ENCODE peak calls at places on chromosomes 1 and 21, in ten cellular contexts. One of them, this sample, is unnamed.

GRCh38 chr1:66996018-66996682 is 57.8 kb downstream of the SLC35D1 start:
- DNase-seq in astrocyte of the hippocampus: peak
- DNase-seq in Right ventricle myocardium superior: no peak
- DNase-seq in G401: peak
- DNase-seq in stimulated activated naive CD8-positive, alpha-beta T cell treated with anti-CD3 and anti-CD28 coated beads, Interleukin-15, Interleukin-2, amounts not matched to agents 100 U/mL and 50 U/mL, for 24 hours: peak
- DNase-seq in brain microvascular endothelial cell: peak
- DNase-seq in GF-D8: peak
- DNase-seq in mucosa of descending colon: peak
- DNase-seq in CD4-positive, alpha-beta T cell: peak
- DNase-seq in activated CD4-positive, alpha-beta T cell treated with anti-CD3 and anti-CD28 coated beads, Interleukin-2, amount 50 U/mL, for 24 hours: peak
- DNase-seq in this sample: peak

GRCh38 chr1:113780363-113781146 is 21.3 kb upstream of the PHTF1 start:
- DNase-seq in astrocyte of the hippocampus: peak
- DNase-seq in Right ventricle myocardium superior: no peak
- DNase-seq in G401: peak
- DNase-seq in stimulated activated naive CD8-positive, alpha-beta T cell treated with anti-CD3 and anti-CD28 coated beads, Interleukin-15, Interleukin-2, amounts not matched to agents 100 U/mL and 50 U/mL, for 24 hours: no peak
- DNase-seq in brain microvascular endothelial cell: no peak
- DNase-seq in GF-D8: peak
- DNase-seq in mucosa of descending colon: no peak
- DNase-seq in CD4-positive, alpha-beta T cell: no peak
- DNase-seq in activated CD4-positive, alpha-beta T cell treated with anti-CD3 and anti-CD28 coated beads, Interleukin-2, amount 50 U/mL, for 24 hours: no peak
- DNase-seq in this sample: no peak

GRCh38 chr1:64043328-64043727 is 160.1 kb upstream of the UBE2U start:
- DNase-seq in astrocyte of the hippocampus: peak
- DNase-seq in Right ventricle myocardium superior: no peak
- DNase-seq in G401: no peak
- DNase-seq in stimulated activated naive CD8-positive, alpha-beta T cell treated with anti-CD3 and anti-CD28 coated beads, Interleukin-15, Interleukin-2, amounts not matched to agents 100 U/mL and 50 U/mL, for 24 hours: no peak
- DNase-seq in brain microvascular endothelial cell: peak
- DNase-seq in GF-D8: no peak
- DNase-seq in mucosa of descending colon: no peak
- DNase-seq in CD4-positive, alpha-beta T cell: no peak
- DNase-seq in activated CD4-positive, alpha-beta T cell treated with anti-CD3 and anti-CD28 coated beads, Interleukin-2, amount 50 U/mL, for 24 hours: no peak
- DNase-seq in this sample: no peak

GRCh38 chr1:6866825-6867224 is 81.6 kb downstream of the CAMTA1 start:
- DNase-seq in astrocyte of the hippocampus: peak
- DNase-seq in Right ventricle myocardium superior: no peak
- DNase-seq in G401: no peak
- DNase-seq in stimulated activated naive CD8-positive, alpha-beta T cell treated with anti-CD3 and anti-CD28 coated beads, Interleukin-15, Interleukin-2, amounts not matched to agents 100 U/mL and 50 U/mL, for 24 hours: no peak
- DNase-seq in brain microvascular endothelial cell: no peak
- DNase-seq in GF-D8: no peak
- DNase-seq in mucosa of descending colon: no peak
- DNase-seq in CD4-positive, alpha-beta T cell: no peak
- DNase-seq in activated CD4-positive, alpha-beta T cell treated with anti-CD3 and anti-CD28 coated beads, Interleukin-2, amount 50 U/mL, for 24 hours: no peak
- DNase-seq in this sample: no peak

GRCh38 chr1:38598118-38598517 is 261.5 kb downstream of the RRAGC start:
- DNase-seq in astrocyte of the hippocampus: no peak
- DNase-seq in Right ventricle myocardium superior: no peak
- DNase-seq in G401: no peak
- DNase-seq in stimulated activated naive CD8-positive, alpha-beta T cell treated with anti-CD3 and anti-CD28 coated beads, Interleukin-15, Interleukin-2, amounts not matched to agents 100 U/mL and 50 U/mL, for 24 hours: no peak
- DNase-seq in brain microvascular endothelial cell: no peak
- DNase-seq in GF-D8: no peak
- DNase-seq in mucosa of descending colon: no peak
- DNase-seq in CD4-positive, alpha-beta T cell: no peak
- DNase-seq in activated CD4-positive, alpha-beta T cell treated with anti-CD3 and anti-CD28 coated beads, Interleukin-2, amount 50 U/mL, for 24 hours: no peak
- DNase-seq in this sample: no peak

GRCh38 chr1:42845866-42846256 is 552 bp upstream of the ZNF691 start:
- DNase-seq in astrocyte of the hippocampus: no peak
- DNase-seq in Right ventricle myocardium superior: no peak
- DNase-seq in G401: no peak
- DNase-seq in stimulated activated naive CD8-positive, alpha-beta T cell treated with anti-CD3 and anti-CD28 coated beads, Interleukin-15, Interleukin-2, amounts not matched to agents 100 U/mL and 50 U/mL, for 24 hours: peak
- DNase-seq in brain microvascular endothelial cell: no peak
- DNase-seq in GF-D8: no peak
- DNase-seq in mucosa of descending colon: no peak
- DNase-seq in CD4-positive, alpha-beta T cell: no peak
- DNase-seq in activated CD4-positive, alpha-beta T cell treated with anti-CD3 and anti-CD28 coated beads, Interleukin-2, amount 50 U/mL, for 24 hours: no peak
- DNase-seq in this sample: no peak

GRCh38 chr1:26225033-26225831 is 8.8 kb upstream of the CEP85 start:
- DNase-seq in astrocyte of the hippocampus: peak
- DNase-seq in Right ventricle myocardium superior: peak
- DNase-seq in G401: peak
- DNase-seq in stimulated activated naive CD8-positive, alpha-beta T cell treated with anti-CD3 and anti-CD28 coated beads, Interleukin-15, Interleukin-2, amounts not matched to agents 100 U/mL and 50 U/mL, for 24 hours: peak
- DNase-seq in brain microvascular endothelial cell: peak
- DNase-seq in GF-D8: no peak
- DNase-seq in mucosa of descending colon: peak
- DNase-seq in CD4-positive, alpha-beta T cell: peak
- DNase-seq in activated CD4-positive, alpha-beta T cell treated with anti-CD3 and anti-CD28 coated beads, Interleukin-2, amount 50 U/mL, for 24 hours: no peak
- DNase-seq in this sample: peak

GRCh38 chr21:39153373-39153772 is 29.9 kb downstream of the PSMG1 start:
- DNase-seq in astrocyte of the hippocampus: no peak
- DNase-seq in Right ventricle myocardium superior: no peak
- DNase-seq in G401: no peak
- DNase-seq in stimulated activated naive CD8-positive, alpha-beta T cell treated with anti-CD3 and anti-CD28 coated beads, Interleukin-15, Interleukin-2, amounts not matched to agents 100 U/mL and 50 U/mL, for 24 hours: no peak
- DNase-seq in brain microvascular endothelial cell: no peak
- DNase-seq in GF-D8: no peak
- DNase-seq in mucosa of descending colon: no peak
- DNase-seq in CD4-positive, alpha-beta T cell: no peak
- DNase-seq in activated CD4-positive, alpha-beta T cell treated with anti-CD3 and anti-CD28 coated beads, Interleukin-2, amount 50 U/mL, for 24 hours: no peak
- DNase-seq in this sample: no peak

GRCh38 chr1:37601441-37601840 is 5.7 kb upstream of the GNL2 start:
- DNase-seq in astrocyte of the hippocampus: no peak
- DNase-seq in Right ventricle myocardium superior: no peak
- DNase-seq in G401: no peak
- DNase-seq in stimulated activated naive CD8-positive, alpha-beta T cell treated with anti-CD3 and anti-CD28 coated beads, Interleukin-15, Interleukin-2, amounts not matched to agents 100 U/mL and 50 U/mL, for 24 hours: no peak
- DNase-seq in brain microvascular endothelial cell: no peak
- DNase-seq in GF-D8: no peak
- DNase-seq in mucosa of descending colon: no peak
- DNase-seq in CD4-positive, alpha-beta T cell: no peak
- DNase-seq in activated CD4-positive, alpha-beta T cell treated with anti-CD3 and anti-CD28 coated beads, Interleukin-2, amount 50 U/mL, for 24 hours: no peak
- DNase-seq in this sample: no peak

GRCh38 chr1:51998007-51998406 is 7.5 kb upstream of the RAB3B start:
- DNase-seq in astrocyte of the hippocampus: no peak
- DNase-seq in Right ventricle myocardium superior: no peak
- DNase-seq in G401: no peak
- DNase-seq in stimulated activated naive CD8-positive, alpha-beta T cell treated with anti-CD3 and anti-CD28 coated beads, Interleukin-15, Interleukin-2, amounts not matched to agents 100 U/mL and 50 U/mL, for 24 hours: no peak
- DNase-seq in brain microvascular endothelial cell: no peak
- DNase-seq in GF-D8: no peak
- DNase-seq in mucosa of descending colon: no peak
- DNase-seq in CD4-positive, alpha-beta T cell: no peak
- DNase-seq in activated CD4-positive, alpha-beta T cell treated with anti-CD3 and anti-CD28 coated beads, Interleukin-2, amount 50 U/mL, for 24 hours: no peak
- DNase-seq in this sample: no peak

GRCh38 chr1:229284887-229285286 is 14.0 kb downstream of the RAB4A start:
- DNase-seq in astrocyte of the hippocampus: no peak
- DNase-seq in Right ventricle myocardium superior: no peak
- DNase-seq in G401: no peak
- DNase-seq in stimulated activated naive CD8-positive, alpha-beta T cell treated with anti-CD3 and anti-CD28 coated beads, Interleukin-15, Interleukin-2, amounts not matched to agents 100 U/mL and 50 U/mL, for 24 hours: no peak
- DNase-seq in brain microvascular endothelial cell: no peak
- DNase-seq in GF-D8: no peak
- DNase-seq in mucosa of descending colon: no peak
- DNase-seq in CD4-positive, alpha-beta T cell: no peak
- DNase-seq in activated CD4-positive, alpha-beta T cell treated with anti-CD3 and anti-CD28 coated beads, Interleukin-2, amount 50 U/mL, for 24 hours: no peak
- DNase-seq in this sample: no peak

GRCh38 chr1:192445849-192446489 is 129.2 kb downstream of the RGS21 start:
- DNase-seq in astrocyte of the hippocampus: peak
- DNase-seq in Right ventricle myocardium superior: no peak
- DNase-seq in G401: peak
- DNase-seq in stimulated activated naive CD8-positive, alpha-beta T cell treated with anti-CD3 and anti-CD28 coated beads, Interleukin-15, Interleukin-2, amounts not matched to agents 100 U/mL and 50 U/mL, for 24 hours: peak
- DNase-seq in brain microvascular endothelial cell: peak
- DNase-seq in GF-D8: no peak
- DNase-seq in mucosa of descending colon: peak
- DNase-seq in CD4-positive, alpha-beta T cell: peak
- DNase-seq in activated CD4-positive, alpha-beta T cell treated with anti-CD3 and anti-CD28 coated beads, Interleukin-2, amount 50 U/mL, for 24 hours: peak
- DNase-seq in this sample: peak

GRCh38 chr1:150730130-150730721 is 9.5 kb upstream of the HORMAD1 start:
- DNase-seq in astrocyte of the hippocampus: no peak
- DNase-seq in Right ventricle myocardium superior: no peak
- DNase-seq in G401: no peak
- DNase-seq in stimulated activated naive CD8-positive, alpha-beta T cell treated with anti-CD3 and anti-CD28 coated beads, Interleukin-15, Interleukin-2, amounts not matched to agents 100 U/mL and 50 U/mL, for 24 hours: no peak
- DNase-seq in brain microvascular endothelial cell: no peak
- DNase-seq in GF-D8: peak
- DNase-seq in mucosa of descending colon: no peak
- DNase-seq in CD4-positive, alpha-beta T cell: no peak
- DNase-seq in activated CD4-positive, alpha-beta T cell treated with anti-CD3 and anti-CD28 coated beads, Interleukin-2, amount 50 U/mL, for 24 hours: no peak
- DNase-seq in this sample: no peak

GRCh38 chr1:155321577-155322497 is 1.1 kb downstream of the RUSC1 start:
- DNase-seq in astrocyte of the hippocampus: peak
- DNase-seq in Right ventricle myocardium superior: peak
- DNase-seq in G401: peak
- DNase-seq in stimulated activated naive CD8-positive, alpha-beta T cell treated with anti-CD3 and anti-CD28 coated beads, Interleukin-15, Interleukin-2, amounts not matched to agents 100 U/mL and 50 U/mL, for 24 hours: peak
- DNase-seq in brain microvascular endothelial cell: no peak
- DNase-seq in GF-D8: no peak
- DNase-seq in mucosa of descending colon: no peak
- DNase-seq in CD4-positive, alpha-beta T cell: no peak
- DNase-seq in activated CD4-positive, alpha-beta T cell treated with anti-CD3 and anti-CD28 coated beads, Interleukin-2, amount 50 U/mL, for 24 hours: no peak
- DNase-seq in this sample: no peak

GRCh38 chr1:191615422-191615821 is 542.8 kb upstream of the RGS18 start:
- DNase-seq in astrocyte of the hippocampus: no peak
- DNase-seq in Right ventricle myocardium superior: no peak
- DNase-seq in G401: no peak
- DNase-seq in stimulated activated naive CD8-positive, alpha-beta T cell treated with anti-CD3 and anti-CD28 coated beads, Interleukin-15, Interleukin-2, amounts not matched to agents 100 U/mL and 50 U/mL, for 24 hours: no peak
- DNase-seq in brain microvascular endothelial cell: no peak
- DNase-seq in GF-D8: no peak
- DNase-seq in mucosa of descending colon: no peak
- DNase-seq in CD4-positive, alpha-beta T cell: no peak
- DNase-seq in activated CD4-positive, alpha-beta T cell treated with anti-CD3 and anti-CD28 coated beads, Interleukin-2, amount 50 U/mL, for 24 hours: no peak
- DNase-seq in this sample: no peak

GRCh38 chr1:155379180-155379876 is 58.6 kb downstream of the RUSC1 start:
- DNase-seq in astrocyte of the hippocampus: peak
- DNase-seq in Right ventricle myocardium superior: no peak
- DNase-seq in G401: peak
- DNase-seq in stimulated activated naive CD8-positive, alpha-beta T cell treated with anti-CD3 and anti-CD28 coated beads, Interleukin-15, Interleukin-2, amounts not matched to agents 100 U/mL and 50 U/mL, for 24 hours: no peak
- DNase-seq in brain microvascular endothelial cell: peak
- DNase-seq in GF-D8: no peak
- DNase-seq in mucosa of descending colon: no peak
- DNase-seq in CD4-positive, alpha-beta T cell: no peak
- DNase-seq in activated CD4-positive, alpha-beta T cell treated with anti-CD3 and anti-CD28 coated beads, Interleukin-2, amount 50 U/mL, for 24 hours: no peak
- DNase-seq in this sample: no peak

GRCh38 chr1:6256640-6257039 is 4.3 kb downstream of the GPR153 start:
- DNase-seq in astrocyte of the hippocampus: no peak
- DNase-seq in Right ventricle myocardium superior: no peak
- DNase-seq in G401: no peak
- DNase-seq in stimulated activated naive CD8-positive, alpha-beta T cell treated with anti-CD3 and anti-CD28 coated beads, Interleukin-15, Interleukin-2, amounts not matched to agents 100 U/mL and 50 U/mL, for 24 hours: no peak
- DNase-seq in brain microvascular endothelial cell: no peak
- DNase-seq in GF-D8: no peak
- DNase-seq in mucosa of descending colon: no peak
- DNase-seq in CD4-positive, alpha-beta T cell: no peak
- DNase-seq in activated CD4-positive, alpha-beta T cell treated with anti-CD3 and anti-CD28 coated beads, Interleukin-2, amount 50 U/mL, for 24 hours: no peak
- DNase-seq in this sample: no peak

GRCh38 chr1:9086060-9086459 is 16.6 kb upstream of the SLC2A5 start:
- DNase-seq in astrocyte of the hippocampus: no peak
- DNase-seq in Right ventricle myocardium superior: no peak
- DNase-seq in G401: no peak
- DNase-seq in stimulated activated naive CD8-positive, alpha-beta T cell treated with anti-CD3 and anti-CD28 coated beads, Interleukin-15, Interleukin-2, amounts not matched to agents 100 U/mL and 50 U/mL, for 24 hours: no peak
- DNase-seq in brain microvascular endothelial cell: no peak
- DNase-seq in GF-D8: no peak
- DNase-seq in mucosa of descending colon: no peak
- DNase-seq in CD4-positive, alpha-beta T cell: no peak
- DNase-seq in activated CD4-positive, alpha-beta T cell treated with anti-CD3 and anti-CD28 coated beads, Interleukin-2, amount 50 U/mL, for 24 hours: no peak
- DNase-seq in this sample: no peak

GRCh38 chr1:165828103-165828558 is 717 bp downstream of the UCK2 start:
- DNase-seq in astrocyte of the hippocampus: peak
- DNase-seq in Right ventricle myocardium superior: peak
- DNase-seq in G401: peak
- DNase-seq in stimulated activated naive CD8-positive, alpha-beta T cell treated with anti-CD3 and anti-CD28 coated beads, Interleukin-15, Interleukin-2, amounts not matched to agents 100 U/mL and 50 U/mL, for 24 hours: peak
- DNase-seq in brain microvascular endothelial cell: no peak
- DNase-seq in GF-D8: peak
- DNase-seq in mucosa of descending colon: peak
- DNase-seq in CD4-positive, alpha-beta T cell: no peak
- DNase-seq in activated CD4-positive, alpha-beta T cell treated with anti-CD3 and anti-CD28 coated beads, Interleukin-2, amount 50 U/mL, for 24 hours: peak
- DNase-seq in this sample: peak

GRCh38 chr1:153617677-153618076 is 1.6 kb upstream of the S100A14 start:
- DNase-seq in astrocyte of the hippocampus: peak
- DNase-seq in Right ventricle myocardium superior: no peak
- DNase-seq in G401: no peak
- DNase-seq in stimulated activated naive CD8-positive, alpha-beta T cell treated with anti-CD3 and anti-CD28 coated beads, Interleukin-15, Interleukin-2, amounts not matched to agents 100 U/mL and 50 U/mL, for 24 hours: peak
- DNase-seq in brain microvascular endothelial cell: no peak
- DNase-seq in GF-D8: no peak
- DNase-seq in mucosa of descending colon: peak
- DNase-seq in CD4-positive, alpha-beta T cell: peak
- DNase-seq in activated CD4-positive, alpha-beta T cell treated with anti-CD3 and anti-CD28 coated beads, Interleukin-2, amount 50 U/mL, for 24 hours: no peak
- DNase-seq in this sample: peak

GRCh38 chr1:203263496-203263895 is 34.0 kb upstream of the CHIT1 start:
- DNase-seq in astrocyte of the hippocampus: no peak
- DNase-seq in Right ventricle myocardium superior: no peak
- DNase-seq in G401: no peak
- DNase-seq in stimulated activated naive CD8-positive, alpha-beta T cell treated with anti-CD3 and anti-CD28 coated beads, Interleukin-15, Interleukin-2, amounts not matched to agents 100 U/mL and 50 U/mL, for 24 hours: no peak
- DNase-seq in brain microvascular endothelial cell: no peak
- DNase-seq in GF-D8: no peak
- DNase-seq in mucosa of descending colon: no peak
- DNase-seq in CD4-positive, alpha-beta T cell: no peak
- DNase-seq in activated CD4-positive, alpha-beta T cell treated with anti-CD3 and anti-CD28 coated beads, Interleukin-2, amount 50 U/mL, for 24 hours: no peak
- DNase-seq in this sample: no peak

GRCh38 chr1:192678099-192678498 is 42.2 kb downstream of the RGS13 start:
- DNase-seq in astrocyte of the hippocampus: no peak
- DNase-seq in Right ventricle myocardium superior: no peak
- DNase-seq in G401: no peak
- DNase-seq in stimulated activated naive CD8-positive, alpha-beta T cell treated with anti-CD3 and anti-CD28 coated beads, Interleukin-15, Interleukin-2, amounts not matched to agents 100 U/mL and 50 U/mL, for 24 hours: no peak
- DNase-seq in brain microvascular endothelial cell: no peak
- DNase-seq in GF-D8: no peak
- DNase-seq in mucosa of descending colon: no peak
- DNase-seq in CD4-positive, alpha-beta T cell: no peak
- DNase-seq in activated CD4-positive, alpha-beta T cell treated with anti-CD3 and anti-CD28 coated beads, Interleukin-2, amount 50 U/mL, for 24 hours: no peak
- DNase-seq in this sample: no peak

GRCh38 chr1:83571536-83571935 is 427.4 kb downstream of the TTLL7 start:
- DNase-seq in astrocyte of the hippocampus: no peak
- DNase-seq in Right ventricle myocardium superior: no peak
- DNase-seq in G401: no peak
- DNase-seq in stimulated activated naive CD8-positive, alpha-beta T cell treated with anti-CD3 and anti-CD28 coated beads, Interleukin-15, Interleukin-2, amounts not matched to agents 100 U/mL and 50 U/mL, for 24 hours: no peak
- DNase-seq in brain microvascular endothelial cell: no peak
- DNase-seq in GF-D8: no peak
- DNase-seq in mucosa of descending colon: no peak
- DNase-seq in CD4-positive, alpha-beta T cell: no peak
- DNase-seq in activated CD4-positive, alpha-beta T cell treated with anti-CD3 and anti-CD28 coated beads, Interleukin-2, amount 50 U/mL, for 24 hours: no peak
- DNase-seq in this sample: no peak

GRCh38 chr1:157089789-157090188 is 9.8 kb downstream of the ETV3L start:
- DNase-seq in astrocyte of the hippocampus: no peak
- DNase-seq in Right ventricle myocardium superior: no peak
- DNase-seq in G401: no peak
- DNase-seq in stimulated activated naive CD8-positive, alpha-beta T cell treated with anti-CD3 and anti-CD28 coated beads, Interleukin-15, Interleukin-2, amounts not matched to agents 100 U/mL and 50 U/mL, for 24 hours: no peak
- DNase-seq in brain microvascular endothelial cell: no peak
- DNase-seq in GF-D8: no peak
- DNase-seq in mucosa of descending colon: no peak
- DNase-seq in CD4-positive, alpha-beta T cell: no peak
- DNase-seq in activated CD4-positive, alpha-beta T cell treated with anti-CD3 and anti-CD28 coated beads, Interleukin-2, amount 50 U/mL, for 24 hours: no peak
- DNase-seq in this sample: no peak

GRCh38 chr21:40555129-40555528 is 291.8 kb downstream of the DSCAM start:
- DNase-seq in astrocyte of the hippocampus: no peak
- DNase-seq in Right ventricle myocardium superior: no peak
- DNase-seq in G401: no peak
- DNase-seq in stimulated activated naive CD8-positive, alpha-beta T cell treated with anti-CD3 and anti-CD28 coated beads, Interleukin-15, Interleukin-2, amounts not matched to agents 100 U/mL and 50 U/mL, for 24 hours: no peak
- DNase-seq in brain microvascular endothelial cell: no peak
- DNase-seq in GF-D8: no peak
- DNase-seq in mucosa of descending colon: no peak
- DNase-seq in CD4-positive, alpha-beta T cell: no peak
- DNase-seq in activated CD4-positive, alpha-beta T cell treated with anti-CD3 and anti-CD28 coated beads, Interleukin-2, amount 50 U/mL, for 24 hours: no peak
- DNase-seq in this sample: no peak

GRCh38 chr21:22554690-22555316 is 1556.6 kb downstream of the NCAM2 start:
- DNase-seq in astrocyte of the hippocampus: no peak
- DNase-seq in Right ventricle myocardium superior: no peak
- DNase-seq in G401: no peak
- DNase-seq in stimulated activated naive CD8-positive, alpha-beta T cell treated with anti-CD3 and anti-CD28 coated beads, Interleukin-15, Interleukin-2, amounts not matched to agents 100 U/mL and 50 U/mL, for 24 hours: no peak
- DNase-seq in brain microvascular endothelial cell: no peak
- DNase-seq in GF-D8: no peak
- DNase-seq in mucosa of descending colon: no peak
- DNase-seq in CD4-positive, alpha-beta T cell: no peak
- DNase-seq in activated CD4-positive, alpha-beta T cell treated with anti-CD3 and anti-CD28 coated beads, Interleukin-2, amount 50 U/mL, for 24 hours: no peak
- DNase-seq in this sample: no peak

GRCh38 chr1:193634470-193634869 is 448.1 kb upstream of the B3GALT2 start:
- DNase-seq in astrocyte of the hippocampus: no peak
- DNase-seq in Right ventricle myocardium superior: no peak
- DNase-seq in G401: no peak
- DNase-seq in stimulated activated naive CD8-positive, alpha-beta T cell treated with anti-CD3 and anti-CD28 coated beads, Interleukin-15, Interleukin-2, amounts not matched to agents 100 U/mL and 50 U/mL, for 24 hours: peak
- DNase-seq in brain microvascular endothelial cell: no peak
- DNase-seq in GF-D8: no peak
- DNase-seq in mucosa of descending colon: no peak
- DNase-seq in CD4-positive, alpha-beta T cell: no peak
- DNase-seq in activated CD4-positive, alpha-beta T cell treated with anti-CD3 and anti-CD28 coated beads, Interleukin-2, amount 50 U/mL, for 24 hours: no peak
- DNase-seq in this sample: no peak

GRCh38 chr1:61647142-61647541 is 77.8 kb downstream of the TM2D1 start:
- DNase-seq in astrocyte of the hippocampus: no peak
- DNase-seq in Right ventricle myocardium superior: no peak
- DNase-seq in G401: no peak
- DNase-seq in stimulated activated naive CD8-positive, alpha-beta T cell treated with anti-CD3 and anti-CD28 coated beads, Interleukin-15, Interleukin-2, amounts not matched to agents 100 U/mL and 50 U/mL, for 24 hours: no peak
- DNase-seq in brain microvascular endothelial cell: no peak
- DNase-seq in GF-D8: no peak
- DNase-seq in mucosa of descending colon: peak
- DNase-seq in CD4-positive, alpha-beta T cell: no peak
- DNase-seq in activated CD4-positive, alpha-beta T cell treated with anti-CD3 and anti-CD28 coated beads, Interleukin-2, amount 50 U/mL, for 24 hours: no peak
- DNase-seq in this sample: no peak